ENCODE peak calls at places on chromosomes 6 and 20, in six cellular contexts. One of them, this sample, is unnamed.

GRCh38 chr6:151387581-151387980 is 3.8 kb downstream of the ZBTB2 start:
- DNase-seq in RWPE1: no peak
- DNase-seq in activated CD8-positive, alpha-beta T cell treated with anti-CD3 and anti-CD28 coated beads for 36 hours: no peak
- DNase-seq in lung microvascular endothelial cell: no peak
- DNase-seq in activated T-cell treated with anti-CD3 and anti-CD28 coated beads, Interleukin-2, amount 50 U/mL, for 48 hours: no peak
- DNase-seq in C1 segment of cervical spinal cord: no peak
- DNase-seq in this sample: no peak

GRCh38 chr6:8821921-8822512 is 386.7 kb upstream of the SLC35B3 start:
- DNase-seq in activated CD8-positive, alpha-beta T cell treated with anti-CD3 and anti-CD28 coated beads for 36 hours: no peak
- DNase-seq in lung microvascular endothelial cell: no peak
- DNase-seq in RWPE1: no peak
- DNase-seq in activated T-cell treated with anti-CD3 and anti-CD28 coated beads, Interleukin-2, amount 50 U/mL, for 48 hours: no peak
- DNase-seq in C1 segment of cervical spinal cord: no peak
- DNase-seq in this sample: no peak

GRCh38 chr6:22027226-22027725 is 269.6 kb downstream of the PRL start:
- DNase-seq in C1 segment of cervical spinal cord: no peak
- DNase-seq in lung microvascular endothelial cell: no peak
- DNase-seq in activated T-cell treated with anti-CD3 and anti-CD28 coated beads, Interleukin-2, amount 50 U/mL, for 48 hours: no peak
- DNase-seq in RWPE1: no peak
- DNase-seq in activated CD8-positive, alpha-beta T cell treated with anti-CD3 and anti-CD28 coated beads for 36 hours: no peak
- DNase-seq in this sample: no peak

GRCh38 chr6:157764346-157765068 is 58.5 kb upstream of the SNX9 start:
- DNase-seq in RWPE1: peak; percentile 89
- DNase-seq in C1 segment of cervical spinal cord: peak; percentile 10
- DNase-seq in lung microvascular endothelial cell: peak; percentile 97
- DNase-seq in activated CD8-positive, alpha-beta T cell treated with anti-CD3 and anti-CD28 coated beads for 36 hours: peak; percentile 88
- DNase-seq in activated T-cell treated with anti-CD3 and anti-CD28 coated beads, Interleukin-2, amount 50 U/mL, for 48 hours: peak; percentile 87
- DNase-seq in this sample: peak; percentile 6

GRCh38 chr20:22577515-22578220 is 6.7 kb downstream of the FOXA2 start:
- DNase-seq in activated CD8-positive, alpha-beta T cell treated with anti-CD3 and anti-CD28 coated beads for 36 hours: no peak
- DNase-seq in activated T-cell treated with anti-CD3 and anti-CD28 coated beads, Interleukin-2, amount 50 U/mL, for 48 hours: no peak
- DNase-seq in RWPE1: no peak
- DNase-seq in lung microvascular endothelial cell: no peak
- DNase-seq in C1 segment of cervical spinal cord: no peak
- DNase-seq in this sample: no peak

GRCh38 chr20:17699931-17700351 is at the start of gene BANF2:
- DNase-seq in lung microvascular endothelial cell: no peak
- DNase-seq in activated CD8-positive, alpha-beta T cell treated with anti-CD3 and anti-CD28 coated beads for 36 hours: no peak
- DNase-seq in activated T-cell treated with anti-CD3 and anti-CD28 coated beads, Interleukin-2, amount 50 U/mL, for 48 hours: no peak
- DNase-seq in C1 segment of cervical spinal cord: no peak
- DNase-seq in RWPE1: no peak
- DNase-seq in this sample: no peak

GRCh38 chr6:128508588-128509296 is 11.7 kb downstream of the PTPRK start:
- DNase-seq in lung microvascular endothelial cell: peak; percentile 93
- DNase-seq in C1 segment of cervical spinal cord: no peak
- DNase-seq in RWPE1: peak; percentile 89
- DNase-seq in activated T-cell treated with anti-CD3 and anti-CD28 coated beads, Interleukin-2, amount 50 U/mL, for 48 hours: no peak
- DNase-seq in activated CD8-positive, alpha-beta T cell treated with anti-CD3 and anti-CD28 coated beads for 36 hours: no peak
- DNase-seq in this sample: no peak

GRCh38 chr6:153392156-153392555 is 261.1 kb upstream of the RGS17 start:
- DNase-seq in activated T-cell treated with anti-CD3 and anti-CD28 coated beads, Interleukin-2, amount 50 U/mL, for 48 hours: no peak
- DNase-seq in lung microvascular endothelial cell: no peak
- DNase-seq in RWPE1: no peak
- DNase-seq in C1 segment of cervical spinal cord: no peak
- DNase-seq in activated CD8-positive, alpha-beta T cell treated with anti-CD3 and anti-CD28 coated beads for 36 hours: no peak
- DNase-seq in this sample: no peak

GRCh38 chr20:13841206-13841605 is 56.4 kb downstream of the NDUFAF5 start:
- DNase-seq in RWPE1: no peak
- DNase-seq in activated CD8-positive, alpha-beta T cell treated with anti-CD3 and anti-CD28 coated beads for 36 hours: no peak
- DNase-seq in C1 segment of cervical spinal cord: no peak
- DNase-seq in activated T-cell treated with anti-CD3 and anti-CD28 coated beads, Interleukin-2, amount 50 U/mL, for 48 hours: no peak
- DNase-seq in lung microvascular endothelial cell: no peak
- DNase-seq in this sample: no peak

GRCh38 chr20:40724566-40724965 is 35.5 kb upstream of the MAFB start:
- DNase-seq in activated T-cell treated with anti-CD3 and anti-CD28 coated beads, Interleukin-2, amount 50 U/mL, for 48 hours: no peak
- DNase-seq in lung microvascular endothelial cell: no peak
- DNase-seq in RWPE1: no peak
- DNase-seq in C1 segment of cervical spinal cord: no peak
- DNase-seq in activated CD8-positive, alpha-beta T cell treated with anti-CD3 and anti-CD28 coated beads for 36 hours: no peak
- DNase-seq in this sample: no peak

This sample was measured in NCI-H2227 treated with DMSO at 0.1 percent for 48 hours.